ENCODE peak calls at places on chromosomes 2 and 18, in eight cellular contexts. V, U, E, K, R, Z, G and N are unnamed samples.

GRCh38 chr2:98085649-98086048 is 1.3 kb upstream of the VWA3B start:
- DNase-seq in G (no peak), V (no peak), U (no peak), K (no peak), R (no peak), Z (no peak), E (no peak), N (no peak)

GRCh38 chr2:208033701-208034502 is 8.6 kb upstream of the PLEKHM3 start:
- DNase-seq in G (peak), E (peak), Z (no peak), R (peak), V (peak), U (peak), K (no peak), N (no peak)

GRCh38 chr2:9124231-9124651 is 82.4 kb upstream of the ASAP2 start:
- DNase-seq in V (no peak), R (no peak), E (no peak), G (no peak), Z (no peak), K (no peak), U (no peak), N (no peak)

GRCh38 chr2:221502270-221502973 is 69.7 kb downstream of the EPHA4 start:
- DNase-seq in R (no peak), G (no peak), K (no peak), V (no peak), Z (no peak), U (no peak), E (peak), N (no peak)

GRCh38 chr2:25421289-25421688 is 79.6 kb upstream of the DNMT3A start:
- DNase-seq in U (no peak), E (no peak), Z (no peak), G (no peak), V (no peak), K (no peak), R (no peak), N (no peak)

GRCh38 chr18:24246143-24246542 is 107.3 kb downstream of the CABYR start:
- DNase-seq in Z (no peak), R (no peak), U (peak), K (no peak), E (no peak), V (no peak), G (no peak), N (no peak)

GRCh38 chr2:201797175-201797840 is 9.0 kb upstream of the CDK15 start:
- DNase-seq in V (no peak), K (no peak), R (no peak), G (no peak), Z (no peak), U (no peak), E (peak), N (no peak)

GRCh38 chr2:230849633-230850357 is 14.9 kb upstream of the ITM2C start:
- DNase-seq in V (peak), Z (no peak), E (no peak), G (no peak), K (no peak), U (peak), R (peak), N (no peak)

GRCh38 chr2:64008434-64009009 is 10.7 kb downstream of the VPS54 start:
- DNase-seq in V (no peak), U (no peak), R (no peak), G (no peak), E (no peak), Z (no peak), K (no peak), N (no peak)

GRCh38 chr18:29780814-29781213 is 1261.7 kb downstream of the DSC3 start:
- DNase-seq in G (no peak), Z (no peak), U (no peak), R (no peak), E (peak), V (no peak), K (no peak), N (no peak)

GRCh38 chr2:65070856-65071255 is 14.6 kb downstream of the CEP68 start:
- DNase-seq in V (no peak), U (no peak), E (no peak), G (no peak), Z (no peak), R (no peak), K (no peak), N (peak)

GRCh38 chr2:65072181-65072970 is 16.2 kb downstream of the CEP68 start:
- DNase-seq in R (no peak), Z (no peak), U (no peak), E (no peak), V (no peak), K (no peak), G (no peak), N (no peak)

GRCh38 chr2:65069425-65069824 is 13.2 kb downstream of the CEP68 start:
- DNase-seq in K (no peak), V (no peak), Z (no peak), R (no peak), E (no peak), G (no peak), U (no peak), N (peak)

GRCh38 chr2:65071499-65072180 is 15.4 kb downstream of the CEP68 start:
- DNase-seq in E (no peak), K (no peak), V (no peak), Z (no peak), R (no peak), G (no peak), U (no peak), N (no peak)

GRCh38 chr2:65070172-65070830 is 14.1 kb downstream of the CEP68 start:
- DNase-seq in Z (no peak), E (peak), U (no peak), G (no peak), V (no peak), K (no peak), R (no peak), N (peak)
- TF ChIP-seq CTCF in Z (peak), E (peak), U (no peak), G (peak), V (no peak), K (no peak), R (no peak), N (no peak)

GRCh38 chr2:38037757-38038615 is 38.0 kb downstream of the CYP1B1 start:
- DNase-seq in V (peak), K (no peak), E (peak), Z (peak), R (no peak), U (peak), G (no peak), N (no peak)
- TF ChIP-seq CTCF in V (no peak), K (no peak), E (peak), Z (peak), R (no peak), U (peak), G (no peak), N (no peak)

DNA sequence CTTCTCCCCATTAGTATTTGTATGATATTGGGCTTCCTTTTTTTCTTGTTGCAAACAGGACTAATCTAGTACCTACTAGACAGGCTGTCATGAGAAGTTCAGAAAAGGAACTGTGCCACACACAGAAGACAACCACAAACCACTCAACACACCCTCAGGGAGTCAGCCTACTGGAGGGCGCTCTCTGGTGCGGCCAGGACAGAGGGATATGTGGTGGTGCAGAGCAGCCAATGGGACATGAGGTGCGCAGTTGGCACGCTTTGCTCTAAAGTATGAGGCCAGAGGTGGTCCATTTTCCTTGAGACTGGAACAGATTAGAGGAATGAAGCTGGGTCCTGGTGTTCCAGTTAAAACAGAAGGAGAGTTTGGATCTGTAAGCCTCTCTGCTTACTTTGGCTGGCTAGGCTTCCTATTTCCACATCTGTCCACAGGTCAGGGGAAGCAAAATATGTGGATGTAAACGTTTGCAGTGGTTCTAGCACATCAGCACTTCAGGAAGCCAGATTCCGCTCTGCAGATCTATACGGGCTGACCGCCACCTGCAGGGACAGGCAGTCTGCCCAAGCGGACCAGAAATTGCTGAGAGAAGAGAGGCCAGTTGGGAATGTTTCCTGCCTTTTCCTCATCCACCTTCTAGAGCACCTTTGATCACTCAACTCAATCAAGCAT is 114.1 kb downstream of the GFPT1 start:
- DNase-seq in G (no peak), E (peak), V (no peak), Z (no peak), U (no peak), K (no peak), R (no peak), N (no peak)
- TF ChIP-seq CTCF in G (no peak), E (no peak), V (no peak), Z (no peak), U (no peak), K (no peak), R (no peak), N (no peak)

GRCh38 chr2:6352906-6353515 is 512.7 kb downstream of the CMPK2 start:
- DNase-seq in G (peak), U (no peak), R (no peak), Z (peak), V (peak), E (peak), K (peak), N (no peak)
- TF ChIP-seq CTCF in G (peak), U (no peak), R (no peak), Z (peak), V (peak), E (peak), K (peak), N (no peak)